ENCODE peak calls at places on chromosomes 2 and 18, in five cellular contexts. K, U, O, Q and X are unnamed samples.

GRCh38 chr2:200609027-200609614 is 23.3 kb downstream of the AOX1 start:
- DNase-seq in K (peak), U (no peak), O (no peak), Q (peak), X (no peak)

GRCh38 chr2:150978053-150978452 is 283.6 kb downstream of the RBM43 start:
- DNase-seq in K (peak), U (no peak), O (no peak), Q (peak), X (no peak)

GRCh38 chr18:74745658-74746403 is 148.2 kb downstream of the ZNF407 start:
- DNase-seq in K (peak), U (no peak), O (no peak), Q (peak), X (no peak)

GRCh38 chr2:19086351-19086750 is 272.1 kb downstream of the OSR1 start:
- DNase-seq in K (no peak), U (no peak), O (no peak), Q (no peak), X (no peak)

GRCh38 chr2:47867205-47867604 is 39.1 kb downstream of the FBXO11 start:
- DNase-seq in K (peak), U (no peak), O (no peak), Q (peak), X (no peak)

GRCh38 chr2:206225435-206226232 is 48.8 kb upstream of the ZDBF2 start:
- DNase-seq in K (no peak), U (no peak), O (no peak), Q (no peak), X (peak)

GRCh38 chr2:26268184-26268583 is 23.4 kb downstream of the HADHB start:
- DNase-seq in K (peak), U (no peak), O (no peak), Q (peak), X (no peak)

GRCh38 chr2:120017201-120017600 is 4.3 kb downstream of the EPB41L5 start:
- DNase-seq in K (no peak), U (no peak), O (no peak), Q (no peak), X (no peak)

GRCh38 chr2:70304501-70304900 is 2.6 kb upstream of the FAM136A start:
- DNase-seq in K (no peak), U (no peak), O (no peak), Q (no peak), X (no peak)

GRCh38 chr18:47931707-47932103 is 1.2 kb upstream of the SMAD2 start:
- DNase-seq in K (peak), U (no peak), O (no peak), Q (peak), X (no peak)

GRCh38 chr2:118577202-118577601 is 270.2 kb downstream of the EN1 start:
- DNase-seq in K (peak), U (no peak), O (no peak), Q (no peak), X (no peak)

GRCh38 chr18:79905389-79905911 is 46.0 kb downstream of the SLC66A2 start:
- DNase-seq in K (peak), U (peak), O (no peak), Q (no peak), X (no peak)

GRCh38 chr2:10136187-10136934 is 13.8 kb downstream of the RRM2 start:
- DNase-seq in K (no peak), U (no peak), O (no peak), Q (no peak), X (no peak)

GRCh38 chr2:211564441-211564840 is 974.2 kb downstream of the ERBB4 start:
- DNase-seq in K (no peak), U (no peak), O (no peak), Q (no peak), X (no peak)

GRCh38 chr2:165371356-165371755 is 98.1 kb upstream of the CSRNP3 start:
- DNase-seq in K (no peak), U (no peak), O (no peak), Q (no peak), X (no peak)

GRCh38 chr2:120898961-120899360 is 163.3 kb downstream of the GLI2 start:
- DNase-seq in K (no peak), U (no peak), O (no peak), Q (no peak), X (no peak)

GRCh38 chr18:57141208-57142129 is 5.4 kb upstream of the BOD1L2 start:
- DNase-seq in K (no peak), U (no peak), O (no peak), Q (no peak), X (no peak)

GRCh38 chr2:32425719-32426141 is 68.9 kb downstream of the BIRC6 start:
- DNase-seq in K (peak), U (no peak), O (no peak), Q (peak), X (no peak)

GRCh38 chr18:61308009-61308408 is 25.2 kb upstream of the CDH20 start:
- DNase-seq in K (no peak), U (no peak), O (no peak), Q (peak), X (no peak)

GRCh38 chr2:73436019-73436418 is 50.4 kb downstream of the ALMS1 start:
- DNase-seq in K (no peak), U (no peak), O (no peak), Q (no peak), X (no peak)

GRCh38 chr2:42770288-42771131 is 6.6 kb upstream of the OXER1 start:
- DNase-seq in K (peak), U (peak), O (no peak), Q (peak), X (no peak)

GRCh38 chr2:102050854-102051391 is 59.2 kb downstream of the IL1R2 start:
- DNase-seq in K (peak), U (no peak), O (peak), Q (peak), X (no peak)

GRCh38 chr2:181103659-181104058 is 123.3 kb downstream of the UBE2E3 start:
- DNase-seq in K (no peak), U (no peak), O (no peak), Q (no peak), X (no peak)

GRCh38 chr18:7696846-7697245 is 129.7 kb downstream of the PTPRM start:
- DNase-seq in K (no peak), U (no peak), O (no peak), Q (no peak), X (no peak)

GRCh38 chr2:15173506-15173905 is 387.6 kb downstream of the NBAS start:
- DNase-seq in K (no peak), U (no peak), O (no peak), Q (no peak), X (no peak)

GRCh38 chr2:45134726-45135125 is 125.5 kb upstream of the SIX2 start:
- DNase-seq in K (peak), U (no peak), O (no peak), Q (no peak), X (no peak)

GRCh38 chr2:45709137-45709536 is 57.7 kb downstream of the PRKCE start:
- DNase-seq in K (no peak), U (no peak), O (no peak), Q (no peak), X (no peak)

GRCh38 chr2:118902279-118903028 is 39.5 kb upstream of the MARCO start:
- DNase-seq in K (no peak), U (no peak), O (no peak), Q (no peak), X (no peak)

GRCh38 chr2:5121106-5121505 is 571.1 kb upstream of the SOX11 start:
- DNase-seq in K (no peak), U (no peak), O (no peak), Q (no peak), X (no peak)

GRCh38 chr2:197591706-197592072 is 75.8 kb downstream of the MOB4 start:
- DNase-seq in K (no peak), U (no peak), O (no peak), Q (no peak), X (no peak)

GRCh38 chr2:207258191-207258991 is 92.6 kb upstream of the KLF7 start:
- DNase-seq in K (peak), U (no peak), O (peak), Q (peak), X (no peak)

GRCh38 chr2:8248623-8248957 is 433.3 kb upstream of the ID2 start:
- DNase-seq in K (no peak), U (no peak), O (no peak), Q (peak), X (no peak)
- H3K4me3 ChIP-seq in K (no peak), U (no peak), O (no peak), Q (no peak), X (no peak)

GRCh38 chr2:235668782-235669181 is 174.9 kb downstream of the AGAP1 start:
- DNase-seq in K (no peak), U (no peak), O (no peak), Q (no peak), X (no peak)

GRCh38 chr2:235672720-235673119 is 178.9 kb downstream of the AGAP1 start:
- DNase-seq in K (no peak), U (no peak), O (no peak), Q (no peak), X (no peak)

GRCh38 chr2:235669983-235670962 is 176.4 kb downstream of the AGAP1 start:
- DNase-seq in K (peak), U (peak), O (no peak), Q (peak), X (no peak)

GRCh38 chr2:235669269-235669831 is 175.5 kb downstream of the AGAP1 start:
- DNase-seq in K (peak), U (peak), O (no peak), Q (peak), X (peak)

DNA sequence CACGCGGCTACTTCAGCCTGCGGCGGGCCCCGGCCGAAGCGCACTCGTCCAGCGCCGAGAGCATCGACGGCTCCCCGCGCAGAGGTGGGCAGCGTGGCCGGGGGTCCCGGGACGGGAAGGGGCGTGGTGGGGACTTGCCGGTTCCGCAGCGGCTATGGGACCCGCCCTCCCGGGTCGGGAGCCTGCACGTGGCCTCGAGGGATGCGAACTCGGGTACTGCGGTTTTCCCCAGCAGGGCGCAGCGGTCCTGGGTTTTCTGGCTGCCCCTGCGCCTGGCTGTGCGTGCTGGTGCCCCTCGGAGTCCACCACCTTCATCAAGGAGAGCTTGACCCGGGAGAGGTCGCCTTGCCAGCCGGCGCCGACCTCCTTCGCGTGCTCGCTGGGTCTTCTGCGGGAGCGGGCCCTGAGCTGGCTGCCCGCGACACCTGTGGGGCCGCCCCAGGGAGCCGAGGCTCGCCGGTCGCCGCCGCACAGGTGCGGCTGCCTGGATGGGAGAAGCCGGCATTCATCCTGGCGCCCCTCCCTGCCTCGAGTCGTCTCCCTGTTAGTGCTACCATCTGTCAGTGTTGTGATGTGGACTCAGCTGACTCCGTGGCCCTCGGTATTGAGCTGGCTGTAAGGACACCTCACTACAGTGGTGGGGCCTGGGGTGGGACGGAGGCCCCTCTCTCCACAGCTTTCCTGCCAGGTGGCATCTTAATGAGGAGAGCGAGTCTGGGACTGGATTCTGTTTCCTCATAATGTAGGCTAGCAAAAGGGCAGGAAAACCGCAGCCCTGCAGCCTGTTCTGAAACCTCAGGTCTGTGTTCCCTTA is 177.3 kb downstream of the AGAP1 start:
- DNase-seq in K (no peak), U (no peak), O (no peak), Q (no peak), X (no peak)
- H3K4me3 ChIP-seq in K (peak), U (peak), O (peak), Q (no peak), X (no peak)

GRCh38 chr2:216691210-216691741 is 4.1 kb downstream of the IGFBP5 start:
- DNase-seq in K (peak), U (no peak), O (peak), Q (peak), X (no peak)
- H3K4me3 ChIP-seq in K (peak), U (peak), O (peak), Q (peak), X (no peak)

GRCh38 chr2:17542471-17542870 is 2.0 kb downstream of the VSNL1 start:
- DNase-seq in K (no peak), U (no peak), O (no peak), Q (no peak), X (no peak)

GRCh38 chr2:17539596-17539992 is 902 bp upstream of the VSNL1 start:
- DNase-seq in K (peak), U (peak), O (no peak), Q (peak), X (no peak)

GRCh38 chr2:17539993-17540812 is at the start of gene VSNL1:
- DNase-seq in K (peak), U (peak), O (peak), Q (peak), X (peak)

GRCh38 chr2:17541514-17541950 is 1.0 kb downstream of the VSNL1 start:
- DNase-seq in K (no peak), U (no peak), O (no peak), Q (no peak), X (no peak)

GRCh38 chr2:17540813-17541513 is 467 bp downstream of the VSNL1 start:
- DNase-seq in K (no peak), U (no peak), O (no peak), Q (no peak), X (no peak)
- H3K4me3 ChIP-seq in K (peak), U (peak), O (peak), Q (peak), X (peak)

GRCh38 chr18:55794288-55795052 is 206.5 kb upstream of the TCF4 start:
- DNase-seq in K (no peak), U (no peak), O (no peak), Q (peak), X (no peak)
- H3K4me3 ChIP-seq in K (no peak), U (no peak), O (peak), Q (no peak), X (no peak)

GRCh38 chr2:111670776-111671175 is 213.2 kb downstream of the ANAPC1 start:
- DNase-seq in K (no peak), U (peak), O (peak), Q (no peak), X (no peak)
- H3K4me3 ChIP-seq in K (no peak), U (no peak), O (no peak), Q (no peak), X (no peak)

GRCh38 chr2:237616373-237617304 is 10.7 kb upstream of the LRRFIP1 start:
- DNase-seq in K (peak), U (no peak), O (no peak), Q (peak), X (no peak)
- H3K4me3 ChIP-seq in K (no peak), U (no peak), O (no peak), Q (no peak), X (no peak)

DNA sequence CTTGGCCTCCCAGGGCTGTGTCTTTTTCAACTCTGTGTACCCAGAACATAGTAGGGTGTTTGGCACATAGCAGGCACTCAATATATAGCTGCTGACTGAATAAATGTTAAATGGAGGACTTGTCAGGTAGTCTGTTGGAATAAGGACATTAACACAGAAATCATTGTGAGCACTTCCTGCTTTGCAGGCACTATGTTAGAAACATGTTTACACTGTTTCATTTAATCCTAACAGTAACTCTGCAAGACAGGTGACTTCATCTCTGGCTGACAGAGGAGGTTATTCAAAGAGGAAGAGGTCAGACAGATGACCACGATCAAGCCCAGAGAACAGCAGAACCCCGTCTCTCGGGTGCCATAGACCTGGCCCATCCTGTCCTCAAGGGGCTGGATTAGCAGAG is 28.0 kb upstream of the PIEZO2 start:
- DNase-seq in K (no peak), U (no peak), O (no peak), Q (no peak), X (no peak)
- H3K4me3 ChIP-seq in K (no peak), U (no peak), O (no peak), Q (no peak), X (no peak)